ENCODE peak calls at places on chromosome 21, in six cellular contexts. One of them, this sample, is unnamed.

GRCh38 chr21:45971487-45972352 is 9.8 kb upstream of the COL6A1 start:
- DNase-seq in heart left ventricle: peak; percentile 91
- DNase-seq in fibroblast of lung: peak; percentile 92
- DNase-seq in right lobe of liver: no peak
- DNase-seq in PC-3: no peak
- DNase-seq in kidney: peak; percentile 78
- DNase-seq in this sample: no peak

GRCh38 chr21:35927262-35927661 is 133.1 kb downstream of the SETD4 start:
- DNase-seq in right lobe of liver: no peak
- DNase-seq in heart left ventricle: no peak
- DNase-seq in fibroblast of lung: no peak
- DNase-seq in kidney: no peak
- DNase-seq in PC-3: no peak
- DNase-seq in this sample: no peak

GRCh38 chr21:17784604-17785402 is 34.4 kb downstream of the C21orf91 start:
- DNase-seq in PC-3: peak; percentile 40
- DNase-seq in right lobe of liver: no peak
- DNase-seq in kidney: no peak
- DNase-seq in heart left ventricle: no peak
- DNase-seq in fibroblast of lung: no peak
- DNase-seq in this sample: no peak

GRCh38 chr21:31354604-31355443 is 10.8 kb upstream of the TIAM1 start:
- DNase-seq in PC-3: peak; percentile 99
- DNase-seq in fibroblast of lung: peak; percentile 57
- DNase-seq in right lobe of liver: no peak
- DNase-seq in heart left ventricle: no peak
- DNase-seq in kidney: no peak
- DNase-seq in this sample: no peak

GRCh38 chr21:35491920-35492678 is 443.0 kb upstream of the RUNX1 start:
- DNase-seq in kidney: peak; percentile 49
- DNase-seq in fibroblast of lung: no peak
- DNase-seq in heart left ventricle: no peak
- DNase-seq in right lobe of liver: no peak
- DNase-seq in PC-3: no peak
- DNase-seq in this sample: no peak

GRCh38 chr21:45427331-45428271 is 22.6 kb downstream of the COL18A1 start:
- DNase-seq in right lobe of liver: no peak
- DNase-seq in PC-3: peak; percentile 97
- DNase-seq in heart left ventricle: no peak
- DNase-seq in kidney: peak; percentile 97
- DNase-seq in fibroblast of lung: peak; percentile 97
- DNase-seq in this sample: no peak

GRCh38 chr21:39611547-39612190 is 1.1 kb upstream of the B3GALT5 start:
- DNase-seq in fibroblast of lung: no peak
- DNase-seq in heart left ventricle: no peak
- DNase-seq in PC-3: no peak
- DNase-seq in kidney: peak; percentile 61
- DNase-seq in right lobe of liver: no peak
- DNase-seq in this sample: no peak

GRCh38 chr21:46153259-46154154 is 1.9 kb downstream of the FTCD start:
- DNase-seq in fibroblast of lung: peak; percentile 59
- DNase-seq in kidney: peak; percentile 74
- DNase-seq in right lobe of liver: peak; percentile 91
- DNase-seq in heart left ventricle: no peak
- DNase-seq in PC-3: peak; percentile 51
- DNase-seq in this sample: peak; percentile 17

GRCh38 chr21:26432410-26432809 is 140.7 kb downstream of the CYYR1 start:
- DNase-seq in fibroblast of lung: no peak
- DNase-seq in kidney: no peak
- DNase-seq in PC-3: no peak
- DNase-seq in right lobe of liver: no peak
- DNase-seq in heart left ventricle: no peak
- DNase-seq in this sample: no peak

GRCh38 chr21:34967509-34968289 is 81.4 kb downstream of the RUNX1 start:
- DNase-seq in heart left ventricle: no peak
- DNase-seq in PC-3: peak; percentile 88
- DNase-seq in right lobe of liver: no peak
- DNase-seq in fibroblast of lung: peak; percentile 23
- DNase-seq in kidney: no peak
- DNase-seq in this sample: no peak

GRCh38 chr21:46071082-46071481 is 26.8 kb upstream of the COL6A2 start:
- DNase-seq in heart left ventricle: no peak
- DNase-seq in fibroblast of lung: no peak
- DNase-seq in kidney: peak; percentile 38
- DNase-seq in PC-3: no peak
- DNase-seq in right lobe of liver: peak; percentile 31
- DNase-seq in this sample: no peak

GRCh38 chr21:23792300-23792699 is 1815.0 kb downstream of the MRPL39 start:
- DNase-seq in PC-3: peak; percentile 23
- DNase-seq in fibroblast of lung: no peak
- DNase-seq in kidney: no peak
- DNase-seq in right lobe of liver: no peak
- DNase-seq in heart left ventricle: no peak
- DNase-seq in this sample: no peak

GRCh38 chr21:36321325-36322082 is 1.5 kb downstream of the MORC3 start:
- DNase-seq in fibroblast of lung: peak; percentile 41
- DNase-seq in kidney: no peak
- DNase-seq in right lobe of liver: no peak
- DNase-seq in heart left ventricle: no peak
- DNase-seq in PC-3: peak; percentile 35
- DNase-seq in this sample: no peak

GRCh38 chr21:45260191-45260795 is 27.4 kb downstream of the POFUT2 start:
- DNase-seq in heart left ventricle: no peak
- DNase-seq in kidney: no peak
- DNase-seq in fibroblast of lung: no peak
- DNase-seq in right lobe of liver: peak; percentile 20
- DNase-seq in PC-3: no peak
- DNase-seq in this sample: peak; percentile 4

GRCh38 chr21:29018540-29018939 is 609 bp downstream of the RWDD2B start:
- DNase-seq in heart left ventricle: no peak
- DNase-seq in kidney: no peak
- DNase-seq in fibroblast of lung: peak; percentile 20
- DNase-seq in right lobe of liver: no peak
- DNase-seq in PC-3: peak; percentile 20
- DNase-seq in this sample: no peak

GRCh38 chr21:19236209-19236608 is 832.6 kb upstream of the TMPRSS15 start:
- DNase-seq in fibroblast of lung: no peak
- DNase-seq in heart left ventricle: no peak
- DNase-seq in PC-3: peak; percentile 10
- DNase-seq in kidney: peak; percentile 29
- DNase-seq in right lobe of liver: no peak
- DNase-seq in this sample: no peak

GRCh38 chr21:19239696-19240095 is 836.1 kb upstream of the TMPRSS15 start:
- DNase-seq in kidney: no peak
- DNase-seq in heart left ventricle: no peak
- DNase-seq in PC-3: no peak
- DNase-seq in right lobe of liver: no peak
- DNase-seq in fibroblast of lung: no peak
- DNase-seq in this sample: no peak

DNA sequence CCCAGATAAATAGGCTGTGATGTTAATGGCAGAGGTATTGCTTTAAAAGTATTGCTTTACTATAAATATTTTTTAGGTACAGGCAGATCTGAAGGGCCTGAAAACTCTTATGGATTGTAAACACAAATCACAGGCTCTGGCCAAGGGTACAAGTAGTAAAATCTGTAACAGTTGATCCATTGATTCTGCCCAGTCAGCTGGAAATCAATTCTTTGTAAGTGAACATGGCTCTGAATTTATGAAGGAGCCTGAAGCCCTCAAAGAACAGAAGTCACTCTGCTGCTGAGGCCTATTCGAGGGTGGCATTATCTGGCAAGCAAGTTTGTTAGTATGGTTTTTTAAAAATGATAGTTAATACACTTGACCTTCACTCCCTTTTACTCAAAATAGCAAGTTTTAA is 834.0 kb upstream of the TMPRSS15 start:
- DNase-seq in heart left ventricle: no peak
- DNase-seq in fibroblast of lung: no peak
- DNase-seq in kidney: no peak
- DNase-seq in PC-3: no peak
- DNase-seq in right lobe of liver: no peak
- DNase-seq in this sample: no peak
- H3K4me1 ChIP-seq in heart left ventricle: no peaks in the 10 kb centered on the region
- H3K4me1 ChIP-seq in fibroblast of lung: no peaks in the 10 kb centered on the region
- H3K4me1 ChIP-seq in kidney: no peaks in the 10 kb centered on the region
- H3K4me1 ChIP-seq in PC-3: no peaks in the 10 kb centered on the region
- H3K4me1 ChIP-seq in right lobe of liver: no peaks in the 10 kb centered on the region
- H3K4me1 ChIP-seq in this sample: no peaks in the 10 kb centered on the region

GRCh38 chr21:33895356-33895755 is 20.2 kb downstream of the ATP5PO start:
- DNase-seq in right lobe of liver: no peak
- DNase-seq in heart left ventricle: no peak
- DNase-seq in kidney: no peak
- DNase-seq in fibroblast of lung: no peak
- DNase-seq in PC-3: no peak
- DNase-seq in this sample: no peak
- H3K4me1 ChIP-seq in right lobe of liver: no peaks in the 10 kb centered on the region
- H3K4me1 ChIP-seq in heart left ventricle: no peaks in the 10 kb centered on the region
- H3K4me1 ChIP-seq in kidney: peaks cover 4% of the 10 kb centered on the region
- H3K4me1 ChIP-seq in fibroblast of lung: peaks cover 6% of the 10 kb centered on the region
- H3K4me1 ChIP-seq in PC-3: peaks cover 13% of the 10 kb centered on the region
- H3K4me1 ChIP-seq in this sample: no peaks in the 10 kb centered on the region

GRCh38 chr21:30194701-30195299 is 21.1 kb downstream of the CLDN8 start:
- DNase-seq in PC-3: peak; percentile 76
- DNase-seq in fibroblast of lung: peak; percentile 15
- DNase-seq in right lobe of liver: no peak
- DNase-seq in kidney: no peak
- DNase-seq in heart left ventricle: no peak
- DNase-seq in this sample: no peak

GRCh38 chr21:30193201-30193600 is 22.7 kb downstream of the CLDN8 start:
- DNase-seq in fibroblast of lung: no peak
- DNase-seq in kidney: no peak
- DNase-seq in right lobe of liver: no peak
- DNase-seq in heart left ventricle: no peak
- DNase-seq in PC-3: no peak
- DNase-seq in this sample: no peak

GRCh38 chr21:30189763-30190162 is 23.2 kb upstream of the CLDN17 start:
- DNase-seq in PC-3: no peak
- DNase-seq in fibroblast of lung: no peak
- DNase-seq in right lobe of liver: no peak
- DNase-seq in kidney: no peak
- DNase-seq in heart left ventricle: no peak
- DNase-seq in this sample: no peak

GRCh38 chr21:30186242-30186641 is 19.6 kb upstream of the CLDN17 start:
- DNase-seq in PC-3: no peak
- DNase-seq in kidney: no peak
- DNase-seq in right lobe of liver: no peak
- DNase-seq in heart left ventricle: no peak
- DNase-seq in fibroblast of lung: no peak
- DNase-seq in this sample: no peak

GRCh38 chr21:30190554-30190953 is 23.9 kb upstream of the CLDN17 start:
- DNase-seq in fibroblast of lung: no peak
- DNase-seq in right lobe of liver: no peak
- DNase-seq in kidney: no peak
- DNase-seq in PC-3: no peak
- DNase-seq in heart left ventricle: no peak
- DNase-seq in this sample: no peak
- H3K4me1 ChIP-seq in fibroblast of lung: no peaks in the 10 kb centered on the region
- H3K4me1 ChIP-seq in right lobe of liver: no peaks in the 10 kb centered on the region
- H3K4me1 ChIP-seq in kidney: no peaks in the 10 kb centered on the region
- H3K4me1 ChIP-seq in PC-3: no peaks in the 10 kb centered on the region
- H3K4me1 ChIP-seq in heart left ventricle: no peaks in the 10 kb centered on the region
- H3K4me1 ChIP-seq in this sample: no peaks in the 10 kb centered on the region

GRCh38 chr21:37449302-37449937 is 82.8 kb downstream of the DYRK1A start:
- DNase-seq in PC-3: no peak
- DNase-seq in right lobe of liver: no peak
- DNase-seq in kidney: no peak
- DNase-seq in fibroblast of lung: no peak
- DNase-seq in heart left ventricle: no peak
- DNase-seq in this sample: no peak

GRCh38 chr21:37450385-37451044 is 83.9 kb downstream of the DYRK1A start:
- DNase-seq in right lobe of liver: no peak
- DNase-seq in heart left ventricle: no peak
- DNase-seq in fibroblast of lung: no peak
- DNase-seq in kidney: no peak
- DNase-seq in PC-3: peak; percentile 70
- DNase-seq in this sample: no peak

GRCh38 chr21:37446552-37446951 is 80.0 kb downstream of the DYRK1A start:
- DNase-seq in fibroblast of lung: no peak
- DNase-seq in kidney: no peak
- DNase-seq in right lobe of liver: no peak
- DNase-seq in PC-3: no peak
- DNase-seq in heart left ventricle: no peak
- DNase-seq in this sample: no peak

GRCh38 chr21:37445228-37445627 is 78.7 kb downstream of the DYRK1A start:
- DNase-seq in kidney: no peak
- DNase-seq in right lobe of liver: no peak
- DNase-seq in PC-3: no peak
- DNase-seq in fibroblast of lung: peak; percentile 30
- DNase-seq in heart left ventricle: no peak
- DNase-seq in this sample: no peak

GRCh38 chr21:37447288-37447936 is 80.8 kb downstream of the DYRK1A start:
- DNase-seq in kidney: no peak
- DNase-seq in heart left ventricle: no peak
- DNase-seq in fibroblast of lung: no peak
- DNase-seq in right lobe of liver: no peak
- DNase-seq in PC-3: no peak
- DNase-seq in this sample: no peak
- H3K4me1 ChIP-seq in kidney: peaks cover 9% of the 10 kb centered on the region
- H3K4me1 ChIP-seq in heart left ventricle: peaks cover 75% of the 10 kb centered on the region
- H3K4me1 ChIP-seq in fibroblast of lung: peaks cover 17% of the 10 kb centered on the region
- H3K4me1 ChIP-seq in right lobe of liver: no peaks in the 10 kb centered on the region
- H3K4me1 ChIP-seq in PC-3: peaks cover 20% of the 10 kb centered on the region
- H3K4me1 ChIP-seq in this sample: peaks cover 11% of the 10 kb centered on the region

GRCh38 chr21:44087426-44088400 is 19.5 kb upstream of the PWP2 start:
- DNase-seq in right lobe of liver: no peak
- DNase-seq in heart left ventricle: no peak
- DNase-seq in kidney: peak; percentile 60
- DNase-seq in fibroblast of lung: no peak
- DNase-seq in PC-3: no peak
- DNase-seq in this sample: peak; percentile 48

GRCh38 chr21:44086636-44087425 is 20.4 kb upstream of the PWP2 start:
- DNase-seq in heart left ventricle: no peak
- DNase-seq in fibroblast of lung: no peak
- DNase-seq in kidney: peak; percentile 72
- DNase-seq in PC-3: no peak
- DNase-seq in right lobe of liver: no peak
- DNase-seq in this sample: no peak

GRCh38 chr21:44090332-44090731 is 16.9 kb upstream of the PWP2 start:
- DNase-seq in fibroblast of lung: no peak
- DNase-seq in PC-3: no peak
- DNase-seq in right lobe of liver: no peak
- DNase-seq in heart left ventricle: no peak
- DNase-seq in kidney: no peak
- DNase-seq in this sample: no peak

GRCh38 chr21:44088401-44088780 is 18.8 kb upstream of the PWP2 start:
- DNase-seq in heart left ventricle: no peak
- DNase-seq in kidney: peak; percentile 30
- DNase-seq in PC-3: no peak
- DNase-seq in fibroblast of lung: no peak
- DNase-seq in right lobe of liver: no peak
- DNase-seq in this sample: no peak

GRCh38 chr21:44089001-44089911 is 17.9 kb upstream of the PWP2 start:
- DNase-seq in right lobe of liver: no peak
- DNase-seq in fibroblast of lung: no peak
- DNase-seq in heart left ventricle: no peak
- DNase-seq in kidney: peak; percentile 80
- DNase-seq in PC-3: no peak
- DNase-seq in this sample: peak; percentile 43
- H3K4me1 ChIP-seq in right lobe of liver: no peaks in the 10 kb centered on the region
- H3K4me1 ChIP-seq in fibroblast of lung: no peaks in the 10 kb centered on the region
- H3K4me1 ChIP-seq in heart left ventricle: peaks cover 36% of the 10 kb centered on the region
- H3K4me1 ChIP-seq in kidney: peaks cover 50% of the 10 kb centered on the region
- H3K4me1 ChIP-seq in PC-3: no peaks in the 10 kb centered on the region
- H3K4me1 ChIP-seq in this sample: peaks cover 3% of the 10 kb centered on the region

GRCh38 chr21:32521736-32522360 is 63.5 kb downstream of the TCP10L start:
- DNase-seq in PC-3: no peak
- DNase-seq in kidney: no peak
- DNase-seq in right lobe of liver: no peak
- DNase-seq in heart left ventricle: no peak
- DNase-seq in fibroblast of lung: no peak
- DNase-seq in this sample: no peak
- H3K4me1 ChIP-seq in PC-3: peaks cover 16% of the 10 kb centered on the region
- H3K4me1 ChIP-seq in kidney: peaks cover 18% of the 10 kb centered on the region
- H3K4me1 ChIP-seq in right lobe of liver: no peaks in the 10 kb centered on the region
- H3K4me1 ChIP-seq in heart left ventricle: peaks cover 53% of the 10 kb centered on the region
- H3K4me1 ChIP-seq in fibroblast of lung: peaks cover 9% of the 10 kb centered on the region
- H3K4me1 ChIP-seq in this sample: peaks cover 7% of the 10 kb centered on the region